ENCODE peak calls at places on chromosomes 3 and 15, in eight cellular contexts. Q is brain microvascular endothelial cell, G is Kasumi-1, R is nephron progenitor cell, D is heart right ventricle, S is colonic mucosa, J is cardiac fibroblast, M is SK-MEL-5. P is an unnamed sample.

GRCh38 chr15:52636459-52636858 is 42.7 kb downstream of the ATOSA start:
- DNase-seq in R (no peak), G (no peak), J (no peak), D (no peak), S (no peak), Q (no peak), M (no peak), P (no peak)

GRCh38 chr3:31106204-31106603 is 211.7 kb upstream of the GADL1 start:
- DNase-seq in D (no peak), Q (peak; percentile 64), R (no peak), M (no peak), J (peak; percentile 69), G (no peak), S (no peak), P (no peak)

GRCh38 chr3:140166908-140167599 is 232.1 kb downstream of the CLSTN2 start:
- DNase-seq in Q (no peak), M (no peak), J (no peak), S (no peak), D (no peak), R (no peak), G (no peak), P (no peak)

GRCh38 chr15:88396382-88396781 is 70.8 kb downstream of the MRPL46 start:
- DNase-seq in M (no peak), G (peak; percentile 9), J (no peak), R (no peak), S (no peak), D (no peak), Q (no peak), P (no peak)

GRCh38 chr15:62067448-62068044 is 769 bp downstream of the C2CD4A start:
- DNase-seq in Q (no peak), R (peak; percentile 44), M (no peak), G (no peak), D (peak; percentile 38), J (peak; percentile 19), S (peak; percentile 49), P (peak; percentile 58)

GRCh38 chr3:125202197-125202596 is 10.4 kb downstream of the SLC12A8 start:
- DNase-seq in G (peak; percentile 49), J (no peak), M (peak; percentile 40), S (no peak), D (no peak), R (no peak), Q (no peak), P (no peak)

GRCh38 chr3:149555941-149556340 is 81.4 kb downstream of the TM4SF4 start:
- DNase-seq in G (no peak), M (no peak), D (peak; percentile 32), R (no peak), J (peak; percentile 77), S (no peak), Q (peak; percentile 41), P (no peak)

GRCh38 chr3:47850062-47850802 is 47.3 kb downstream of the DHX30 start:
- DNase-seq in M (peak; percentile 50), G (peak; percentile 44), Q (peak; percentile 26), S (no peak), J (peak; percentile 44), D (no peak), R (no peak), P (peak; percentile 49)

GRCh38 chr3:29212789-29213433 is 68.0 kb upstream of the RBMS3 start:
- DNase-seq in R (no peak), Q (no peak), D (no peak), G (peak; percentile 19), S (no peak), M (no peak), J (no peak), P (no peak)

GRCh38 chr3:127173516-127174166 is 19.3 kb upstream of the PRR23E start:
- DNase-seq in D (no peak), J (no peak), G (no peak), M (no peak), Q (no peak), R (no peak), S (no peak), P (no peak)

GRCh38 chr3:172760406-172760805 is 9.9 kb downstream of the ECT2 start:
- DNase-seq in D (no peak), R (no peak), S (no peak), G (no peak), Q (peak; percentile 53), J (peak; percentile 83), M (no peak), P (no peak)

GRCh38 chr3:2476996-2477395 is 378.3 kb downstream of the CNTN4 start:
- DNase-seq in M (no peak), R (no peak), S (no peak), D (no peak), Q (no peak), G (no peak), J (no peak), P (no peak)

GRCh38 chr15:63107895-63108546 is 13.6 kb upstream of the LACTB start:
- DNase-seq in M (no peak), D (no peak), J (peak; percentile 100), R (no peak), G (no peak), Q (peak; percentile 100), S (peak; percentile 62), P (no peak)

GRCh38 chr15:81106560-81106959 is 27.5 kb upstream of the CFAP161 start:
- DNase-seq in M (peak; percentile 88), G (peak; percentile 65), R (peak; percentile 42), S (peak; percentile 45), Q (peak; percentile 79), D (no peak), J (peak; percentile 83), P (peak; percentile 65)

GRCh38 chr3:146382386-146382785 is 87.0 kb downstream of the PLSCR2 start:
- DNase-seq in S (peak; percentile 32), Q (peak; percentile 54), R (no peak), M (peak; percentile 33), J (peak; percentile 51), G (no peak), D (no peak), P (peak; percentile 18)

GRCh38 chr3:75886971-75887526 is 101.7 kb upstream of the ZNF717 start:
- DNase-seq in Q (no peak), D (no peak), S (no peak), G (no peak), R (no peak), M (no peak), J (no peak), P (no peak)

GRCh38 chr3:174439621-174440349 is 419.3 kb upstream of the NAALADL2 start:
- DNase-seq in S (peak; percentile 32), M (peak; percentile 70), R (no peak), J (peak; percentile 96), D (no peak), Q (peak; percentile 88), G (peak; percentile 80), P (no peak)

GRCh38 chr15:90268415-90268814 is 2.9 kb downstream of the NGRN start:
- DNase-seq in D (no peak), Q (no peak), G (no peak), R (no peak), J (no peak), S (peak; percentile 46), M (no peak), P (no peak)

GRCh38 chr15:66815322-66815721 is 113.3 kb downstream of the SMAD6 start:
- DNase-seq in Q (peak; percentile 82), J (peak; percentile 93), S (no peak), M (no peak), R (no peak), D (no peak), G (peak; percentile 33), P (no peak)

GRCh38 chr3:152285509-152285908 is 16.8 kb downstream of the MBNL1 start:
- DNase-seq in S (no peak), J (no peak), G (no peak), R (no peak), Q (no peak), M (no peak), D (no peak), P (no peak)

GRCh38 chr3:129014148-129014547 is 13.0 kb downstream of the EFCC1 start:
- DNase-seq in M (no peak), J (no peak), S (no peak), R (no peak), G (no peak), Q (no peak), D (no peak), P (no peak)

GRCh38 chr15:72599855-72600464 is 54.5 kb upstream of the GOLGA6B start:
- DNase-seq in D (no peak), S (peak; percentile 36), J (peak; percentile 77), Q (peak; percentile 64), R (peak; percentile 43), M (peak; percentile 72), G (peak; percentile 39), P (peak; percentile 58)

GRCh38 chr3:46617941-46618340 is 5.6 kb downstream of the FAM240A start:
- DNase-seq in R (no peak), D (no peak), Q (no peak), J (no peak), G (no peak), M (no peak), S (no peak), P (no peak)

P was measured in D341Med.